ENCODE peak calls at places on chromosomes 2 and 18, in four cellular contexts. I is CD4-positive, alpha-beta memory T cell; O is right atrium auricular region; H is hepatocyte. Q is an unnamed sample.

GRCh38 chr2:72149556-72150156 is 2.0 kb upstream of the CYP26B1 start:
- DNase-seq in I (no peak), O (peak), H (no peak), Q (no peak)

GRCh38 chr2:26488463-26489212 is 10.7 kb upstream of the OTOF start:
- DNase-seq in I (no peak), O (no peak), H (no peak), Q (no peak)

GRCh38 chr2:212021947-212022346 is 516.7 kb downstream of the ERBB4 start:
- DNase-seq in I (no peak), O (no peak), H (no peak), Q (no peak)

GRCh38 chr2:132449868-132450267 is 33.3 kb downstream of the GPR39 start:
- DNase-seq in I (no peak), O (no peak), H (no peak), Q (no peak)

GRCh38 chr2:181307203-181307991 is 149.8 kb upstream of the ITGA4 start:
- DNase-seq in I (no peak), O (no peak), H (no peak), Q (no peak)

GRCh38 chr2:15142069-15142689 is 419.0 kb downstream of the NBAS start:
- DNase-seq in I (peak), O (no peak), H (no peak), Q (peak)

GRCh38 chr2:230018153-230018552 is 50.6 kb downstream of the SLC16A14 start:
- DNase-seq in I (no peak), O (no peak), H (no peak), Q (no peak)

GRCh38 chr2:216012133-216012829 is 1.1 kb downstream of the MREG start:
- DNase-seq in I (no peak), O (no peak), H (peak), Q (no peak)

GRCh38 chr2:100554788-100555407 is 7.9 kb upstream of the PDCL3 start:
- DNase-seq in I (peak), O (no peak), H (no peak), Q (no peak)

GRCh38 chr18:9474103-9474982 is 970 bp upstream of the RALBP1 start:
- DNase-seq in I (no peak), O (no peak), H (peak), Q (peak)

GRCh38 chr18:57797209-57797651 is 5.9 kb downstream of the ATP8B1 start:
- DNase-seq in I (no peak), O (no peak), H (peak), Q (no peak)

GRCh38 chr2:9261231-9261883 is 54.7 kb downstream of the ASAP2 start:
- DNase-seq in I (no peak), O (no peak), H (no peak), Q (no peak)

GRCh38 chr2:235493402-235493774 is 455 bp upstream of the AGAP1 start:
- DNase-seq in I (no peak), O (peak), H (no peak), Q (no peak)

GRCh38 chr18:73617981-73618380 is 529.7 kb downstream of the FBXO15 start:
- DNase-seq in I (no peak), O (no peak), H (no peak), Q (no peak)

GRCh38 chr2:215793747-215794595 is 219.4 kb downstream of the MREG start:
- DNase-seq in I (no peak), O (no peak), H (peak), Q (peak)

GRCh38 chr18:49225160-49225559 is 235.3 kb downstream of the DYM start:
- DNase-seq in I (no peak), O (no peak), H (no peak), Q (no peak)

GRCh38 chr2:204931562-204931961 is 386.3 kb downstream of the PARD3B start:
- DNase-seq in I (no peak), O (no peak), H (no peak), Q (no peak)

GRCh38 chr2:83967854-83968253 is 491.2 kb downstream of the SUCLG1 start:
- DNase-seq in I (no peak), O (no peak), H (no peak), Q (no peak)

GRCh38 chr2:28276076-28276618 is 116.5 kb upstream of the FOSL2 start:
- DNase-seq in I (no peak), O (no peak), H (peak), Q (peak)

GRCh38 chr18:45254683-45255082 is 360.6 kb upstream of the SLC14A2 start:
- DNase-seq in I (no peak), O (peak), H (no peak), Q (no peak)

GRCh38 chr2:238053195-238053776 is 7.5 kb upstream of the SCLY start:
- DNase-seq in I (no peak), O (no peak), H (no peak), Q (no peak)

GRCh38 chr2:174667461-174667860 is 69.9 kb upstream of the WIPF1 start:
- DNase-seq in I (no peak), O (no peak), H (no peak), Q (peak)

GRCh38 chr18:3508576-3509559 is 58.9 kb downstream of the TGIF1 start:
- DNase-seq in I (no peak), O (no peak), H (no peak), Q (peak)

GRCh38 chr2:48448274-48449061 is 81.5 kb upstream of the STON1 start:
- DNase-seq in I (peak), O (no peak), H (no peak), Q (no peak)

GRCh38 chr2:224023188-224023587 is 15.9 kb downstream of the SERPINE2 start:
- DNase-seq in I (no peak), O (no peak), H (peak), Q (no peak)

GRCh38 chr18:35616664-35617423 is 35.3 kb downstream of the GALNT1 start:
- DNase-seq in I (peak), O (no peak), H (peak), Q (peak)

GRCh38 chr2:151238527-151239487 is 22.9 kb downstream of the RBM43 start:
- DNase-seq in I (peak), O (peak), H (peak), Q (peak)

GRCh38 chr18:55334875-55335274 is 253.1 kb downstream of the TCF4 start:
- DNase-seq in I (no peak), O (no peak), H (no peak), Q (no peak)

GRCh38 chr2:24220534-24221281 is 45.9 kb downstream of the FAM228A start:
- DNase-seq in I (no peak), O (no peak), H (no peak), Q (no peak)

GRCh38 chr2:19829672-19830071 is 72.1 kb downstream of the TTC32 start:
- DNase-seq in I (no peak), O (peak), H (no peak), Q (no peak)

GRCh38 chr2:88600038-88600465 is 27.2 kb downstream of the EIF2AK3 start:
- DNase-seq in I (peak), O (no peak), H (peak), Q (peak)
- H3K4me3 ChIP-seq in I (no peak), O (no peak), H (no peak), Q (peak)

GRCh38 chr2:118148133-118148532 is 59.9 kb downstream of the INSIG2 start:
- DNase-seq in I (no peak), O (no peak), H (no peak), Q (no peak)
- H3K4me3 ChIP-seq in I (no peak), O (no peak), H (no peak), Q (no peak)

GRCh38 chr18:23939896-23940295 is 74.7 kb upstream of the TTC39C start:
- DNase-seq in I (no peak), O (no peak), H (no peak), Q (no peak)

GRCh38 chr18:23936371-23936958 is 78.1 kb upstream of the TTC39C start:
- DNase-seq in I (no peak), O (no peak), H (no peak), Q (no peak)

GRCh38 chr18:23938046-23938756 is 76.4 kb upstream of the TTC39C start:
- DNase-seq in I (no peak), O (no peak), H (no peak), Q (no peak)

GRCh38 chr18:23938901-23939341 is 75.6 kb upstream of the TTC39C start:
- DNase-seq in I (no peak), O (no peak), H (no peak), Q (no peak)

DNA sequence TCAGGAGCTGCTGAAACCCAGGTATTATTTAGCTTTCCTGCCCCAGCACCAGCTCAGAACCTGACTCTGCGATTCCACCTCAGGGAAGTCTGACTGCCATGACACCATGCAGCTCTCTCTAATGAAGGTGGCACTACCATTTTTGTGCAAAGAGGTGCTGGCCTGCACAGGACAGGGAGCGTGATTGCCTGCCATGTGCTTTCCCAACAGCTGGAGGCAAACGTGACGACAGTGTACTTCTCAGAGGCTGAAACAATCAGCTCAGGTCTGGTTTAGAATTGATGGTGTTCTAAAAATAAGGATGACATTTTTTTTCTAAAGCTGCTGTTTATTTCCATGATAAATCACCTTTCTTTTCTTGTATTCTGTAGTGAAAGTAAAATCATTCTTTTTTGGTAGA is 75.2 kb upstream of the TTC39C start:
- DNase-seq in I (no peak), O (no peak), H (no peak), Q (no peak)
- H3K4me3 ChIP-seq in I (no peak), O (no peak), H (no peak), Q (no peak)

GRCh38 chr2:208103616-208104015 is 20.7 kb downstream of the CRYGD start:
- DNase-seq in I (no peak), O (no peak), H (no peak), Q (no peak)

GRCh38 chr2:208098267-208098666 is 26.1 kb downstream of the CRYGD start:
- DNase-seq in I (no peak), O (no peak), H (no peak), Q (no peak)

GRCh38 chr2:208099682-208100081 is 24.6 kb downstream of the CRYGD start:
- DNase-seq in I (no peak), O (no peak), H (no peak), Q (no peak)

GRCh38 chr2:208097801-208098200 is 26.5 kb downstream of the CRYGD start:
- DNase-seq in I (no peak), O (no peak), H (no peak), Q (no peak)

GRCh38 chr2:208101716-208102631 is 22.4 kb downstream of the CRYGD start:
- DNase-seq in I (no peak), O (no peak), H (peak), Q (no peak)
- H3K4me3 ChIP-seq in I (no peak), O (no peak), H (no peak), Q (no peak)

DNA sequence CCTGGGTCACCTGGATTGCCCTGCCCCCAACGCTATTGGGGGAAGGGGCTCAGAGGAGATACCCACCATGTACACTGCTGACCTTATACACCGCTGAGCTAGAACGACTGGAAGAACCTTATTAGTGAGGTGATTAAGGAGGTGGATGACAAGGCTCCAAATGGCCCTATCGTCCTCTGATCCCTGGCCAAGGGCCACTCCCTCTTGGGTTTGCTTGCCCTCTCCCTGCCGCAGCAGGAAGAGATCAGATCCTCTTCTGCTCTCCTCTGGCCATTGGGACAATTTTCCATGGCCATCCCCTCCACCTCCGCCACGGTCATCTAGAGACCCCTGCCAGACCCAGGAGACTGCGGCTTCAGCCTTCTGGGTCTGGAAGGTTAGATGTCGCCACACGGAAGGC is 1.2 kb downstream of the ZNF514 start:
- DNase-seq in I (no peak), O (no peak), H (no peak), Q (no peak)
- H3K4me3 ChIP-seq in I (peak), O (peak), H (peak), Q (peak)

DNA sequence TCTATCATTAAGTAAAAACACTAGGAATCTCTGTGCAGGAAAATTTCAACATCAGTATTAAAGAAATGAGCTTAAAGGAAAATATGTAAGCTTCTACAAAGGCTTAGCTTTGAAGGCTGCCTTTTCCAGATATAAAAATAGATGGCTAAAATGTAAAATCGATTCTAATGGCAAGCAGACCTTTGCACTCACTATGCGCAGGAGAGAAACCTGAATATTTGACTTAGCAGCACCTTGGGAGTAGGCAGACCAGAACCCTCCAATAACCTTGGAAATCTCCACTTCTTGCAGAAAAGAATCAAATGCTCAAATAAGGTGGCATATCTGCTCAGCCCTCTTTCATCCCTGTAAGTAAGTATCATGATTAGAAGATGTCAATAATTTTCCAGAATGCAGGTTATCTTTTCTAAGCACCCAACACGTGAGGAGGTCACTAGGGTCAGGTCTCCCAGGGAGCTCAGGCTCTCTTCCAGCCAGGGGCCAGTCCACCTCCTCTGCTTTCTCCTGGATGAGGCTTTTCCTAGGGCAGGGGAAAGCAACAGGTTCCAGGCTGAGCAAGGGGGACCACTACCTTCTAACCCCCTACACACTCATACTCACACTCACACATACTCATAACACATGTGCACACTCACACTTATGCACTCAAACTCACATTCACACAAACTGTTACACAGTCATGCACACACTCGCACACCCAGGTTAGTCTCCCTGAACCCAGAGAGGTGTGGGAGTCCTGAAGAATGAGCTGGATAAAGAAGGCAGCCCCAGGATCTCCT is 3.8 kb downstream of the PIEZO2 start:
- DNase-seq in I (no peak), O (no peak), H (no peak), Q (no peak)
- H3K4me3 ChIP-seq in I (no peak), O (no peak), H (no peak), Q (no peak)

DNA sequence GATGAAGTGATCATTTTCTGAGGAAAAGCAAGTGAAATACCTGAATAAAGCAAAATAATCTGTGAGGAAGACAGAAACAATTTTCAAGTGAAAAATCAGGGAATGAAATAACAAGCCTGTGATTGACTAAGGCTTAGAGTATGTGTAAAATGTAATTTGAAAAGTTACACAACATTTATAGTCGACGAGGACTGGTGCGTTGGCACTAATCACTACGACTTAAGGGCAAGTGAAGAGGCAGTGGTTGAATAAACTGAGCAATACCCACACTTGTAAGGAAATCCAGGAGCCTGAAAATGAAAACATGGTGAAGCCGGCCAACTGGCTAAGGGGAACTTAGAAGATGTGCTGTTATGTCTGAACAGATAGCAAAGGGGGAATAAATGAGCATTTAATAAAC is 13.3 kb downstream of the DOK1 start:
- DNase-seq in I (no peak), O (no peak), H (no peak), Q (no peak)
- H3K4me3 ChIP-seq in I (no peak), O (no peak), H (no peak), Q (no peak)

GRCh38 chr2:159513745-159514144 is 102.6 kb downstream of the BAZ2B start:
- DNase-seq in I (no peak), O (no peak), H (no peak), Q (no peak)

GRCh38 chr2:159518321-159519005 is 97.9 kb downstream of the BAZ2B start:
- DNase-seq in I (no peak), O (no peak), H (no peak), Q (no peak)

GRCh38 chr2:159521272-159521671 is 95.1 kb downstream of the BAZ2B start:
- DNase-seq in I (no peak), O (no peak), H (no peak), Q (no peak)

GRCh38 chr2:159515482-159515881 is 100.9 kb downstream of the BAZ2B start:
- DNase-seq in I (no peak), O (no peak), H (no peak), Q (peak)

DNA sequence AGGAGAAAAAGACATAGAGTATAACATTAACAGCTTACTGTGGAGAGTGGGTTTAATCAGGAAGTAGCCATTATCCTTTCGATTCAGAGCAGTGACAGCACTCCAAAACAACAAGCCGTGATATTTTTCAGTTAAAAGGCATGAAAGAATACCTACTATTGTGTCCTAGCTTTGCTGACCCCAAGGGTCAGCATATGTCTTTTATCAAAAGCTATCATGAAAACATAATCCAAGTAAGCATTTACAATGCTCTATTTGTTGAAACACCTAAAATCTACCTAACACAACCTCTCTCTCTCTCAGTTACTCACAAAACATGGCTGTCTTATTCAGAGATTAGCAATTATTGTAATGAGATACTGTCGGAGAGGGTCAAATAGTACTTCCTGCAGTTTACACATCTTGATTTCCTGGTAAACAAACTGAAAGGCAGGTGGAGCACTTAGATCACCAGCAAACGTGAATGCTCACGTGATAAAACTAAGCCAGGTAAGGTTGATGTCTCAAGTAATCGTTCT is 100.0 kb downstream of the BAZ2B start:
- DNase-seq in I (peak), O (no peak), H (peak), Q (peak)
- H3K4me3 ChIP-seq in I (peak), O (peak), H (peak), Q (peak)

DNA sequence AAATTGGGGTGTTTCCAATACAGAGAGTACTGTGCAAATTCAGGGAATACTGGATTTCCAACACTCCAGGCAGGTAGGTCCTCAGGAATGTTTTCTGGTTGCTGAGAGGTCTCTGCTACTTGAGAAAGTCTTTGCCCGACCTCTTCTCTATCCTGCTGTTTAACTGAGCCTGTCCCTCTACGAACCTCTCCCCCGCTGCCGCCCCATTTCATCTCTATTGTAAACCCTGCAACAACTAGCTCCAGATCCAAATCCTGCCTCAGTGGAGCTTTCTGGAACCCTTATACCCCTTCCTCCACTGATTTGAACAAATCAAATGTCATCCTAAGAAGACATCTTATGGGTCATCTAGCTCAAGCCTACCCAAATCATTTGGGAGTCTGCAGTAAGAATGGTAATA is 1.3 kb downstream of the EIF4E2 start:
- DNase-seq in I (no peak), O (no peak), H (no peak), Q (no peak)
- H3K4me3 ChIP-seq in I (no peak), O (peak), H (no peak), Q (peak)

GRCh38 chr2:64204006-64204632 is 59.9 kb upstream of the PELI1 start:
- DNase-seq in I (peak), O (no peak), H (peak), Q (no peak)
- H3K4me3 ChIP-seq in I (peak), O (no peak), H (no peak), Q (peak)